ENCODE peak calls at places on chromosomes 7 and 10, in nine cellular contexts. I is ELR, Z is anterior cingulate cortex, K is Karpas-422, Y is NCI-H1105 treated with DMSO at 0.1 percent for 48 hours, O is LHCN-M2, V is left ventricle myocardium inferior, E is mesothelial cell of epicardium, X is cardiac muscle cell. A is an unnamed sample.

GRCh38 chr7:66920769-66921395 is at the start of gene TMEM248:
- DNase-seq in I (peak), Z (peak), K (peak), Y (peak), O (peak), V (peak), E (peak), X (peak), A (peak)

GRCh38 chr7:511476-512145 is 8.0 kb downstream of the PDGFA start:
- DNase-seq in I (no peak), Z (no peak), K (no peak), Y (no peak), O (no peak), V (peak), E (no peak), X (no peak), A (peak)

GRCh38 chr7:84454174-84454959 is 259.8 kb upstream of the SEMA3A start:
- DNase-seq in I (peak), Z (no peak), K (no peak), Y (no peak), O (peak), V (no peak), E (no peak), X (no peak), A (no peak)

GRCh38 chr10:33893502-33893901 is 559.0 kb upstream of the NRP1 start:
- DNase-seq in I (no peak), Z (no peak), K (no peak), Y (no peak), O (peak), V (no peak), E (no peak), X (no peak), A (no peak)

GRCh38 chr10:5669609-5670008 is 3.2 kb upstream of the ASB13 start:
- DNase-seq in I (no peak), Z (no peak), K (no peak), Y (no peak), O (no peak), V (no peak), E (no peak), X (no peak), A (no peak)

GRCh38 chr10:94630017-94630688 is 53.4 kb upstream of the CYP2C18 start:
- DNase-seq in I (peak), Z (no peak), K (peak), Y (peak), O (peak), V (no peak), E (no peak), X (peak), A (no peak)

GRCh38 chr10:97587183-97587582 is 2.3 kb upstream of the C10orf62 start:
- DNase-seq in I (no peak), Z (no peak), K (no peak), Y (no peak), O (no peak), V (no peak), E (no peak), X (no peak), A (no peak)

GRCh38 chr7:1121886-1122831 is 34.2 kb downstream of the GPER1 start:
- DNase-seq in I (no peak), Z (no peak), K (peak), Y (no peak), O (no peak), V (no peak), E (no peak), X (no peak), A (peak)

GRCh38 chr10:7417103-7417623 is 6.3 kb upstream of the SFMBT2 start:
- DNase-seq in I (peak), Z (no peak), K (peak), Y (peak), O (peak), V (no peak), E (no peak), X (no peak), A (no peak)

GRCh38 chr10:61860964-61861758 is 40.3 kb upstream of the ARID5B start:
- DNase-seq in I (no peak), Z (no peak), K (no peak), Y (no peak), O (no peak), V (no peak), E (no peak), X (no peak), A (no peak)

GRCh38 chr10:77977016-77977415 is 50.5 kb upstream of the DLG5 start:
- DNase-seq in I (no peak), Z (no peak), K (no peak), Y (no peak), O (no peak), V (no peak), E (no peak), X (no peak), A (no peak)

GRCh38 chr7:38283107-38283506 is 9.7 kb upstream of the TARP start:
- DNase-seq in I (no peak), Z (no peak), K (no peak), Y (no peak), O (no peak), V (no peak), E (no peak), X (no peak), A (no peak)

GRCh38 chr7:111329367-111330234 is 232.7 kb downstream of the IMMP2L start:
- DNase-seq in I (peak), Z (no peak), K (no peak), Y (no peak), O (peak), V (no peak), E (no peak), X (peak), A (no peak)

GRCh38 chr7:102284399-102284798 is 2.3 kb upstream of the SH2B2 start:
- DNase-seq in I (no peak), Z (no peak), K (peak), Y (no peak), O (peak), V (no peak), E (no peak), X (no peak), A (no peak)

GRCh38 chr7:55362927-55363326 is 2.2 kb upstream of the LANCL2 start:
- DNase-seq in I (no peak), Z (no peak), K (no peak), Y (no peak), O (no peak), V (no peak), E (no peak), X (no peak), A (no peak)

GRCh38 chr7:32539917-32540544 is 44.7 kb downstream of the AVL9 start:
- DNase-seq in I (no peak), Z (no peak), K (no peak), Y (no peak), O (peak), V (no peak), E (no peak), X (no peak), A (no peak)

GRCh38 chr7:47520408-47520807 is 61.5 kb downstream of the TNS3 start:
- DNase-seq in I (no peak), Z (no peak), K (no peak), Y (no peak), O (peak), V (peak), E (no peak), X (no peak), A (peak)

GRCh38 chr7:106767498-106768323 is 97.4 kb upstream of the PIK3CG start:
- DNase-seq in I (peak), Z (no peak), K (no peak), Y (no peak), O (peak), V (no peak), E (no peak), X (no peak), A (no peak)

GRCh38 chr10:78331391-78331922 is 297.8 kb downstream of the RPS24 start:
- DNase-seq in I (peak), Z (no peak), K (no peak), Y (no peak), O (peak), V (no peak), E (no peak), X (no peak), A (no peak)

GRCh38 chr7:129385116-129385515 is 49.1 kb upstream of the STRIP2 start:
- DNase-seq in I (peak), Z (no peak), K (no peak), Y (no peak), O (peak), V (no peak), E (no peak), X (no peak), A (no peak)

GRCh38 chr7:108486291-108486966 is 30.2 kb upstream of the NRCAM start:
- DNase-seq in I (no peak), Z (no peak), K (no peak), Y (no peak), O (peak), V (no peak), E (no peak), X (no peak), A (no peak)

GRCh38 chr10:792792-793100 is 103.3 kb upstream of the DIP2C start:
- DNase-seq in I (no peak), Z (no peak), K (no peak), Y (no peak), O (peak), V (no peak), E (no peak), X (no peak), A (no peak)

GRCh38 chr10:58028597-58029366 is 238.9 kb downstream of the IPMK start:
- DNase-seq in I (peak), Z (no peak), K (no peak), Y (no peak), O (peak), V (no peak), E (no peak), X (no peak), A (no peak)

GRCh38 chr10:89574348-89574747 is 39.0 kb upstream of the SLC16A12 start:
- DNase-seq in I (no peak), Z (no peak), K (no peak), Y (peak), O (peak), V (no peak), E (no peak), X (no peak), A (no peak)

GRCh38 chr7:80699030-80699638 is 60.7 kb downstream of the CD36 start:
- DNase-seq in I (peak), Z (no peak), K (peak), Y (peak), O (peak), V (no peak), E (no peak), X (peak), A (no peak)

GRCh38 chr7:41239596-41239995 is 463.3 kb downstream of the INHBA start:
- DNase-seq in I (no peak), Z (no peak), K (no peak), Y (no peak), O (no peak), V (no peak), E (no peak), X (no peak), A (no peak)

GRCh38 chr7:158318511-158318913 is 269.1 kb downstream of the PTPRN2 start:
- DNase-seq in I (no peak), Z (no peak), K (no peak), Y (no peak), O (no peak), V (no peak), E (no peak), X (no peak), A (no peak)

GRCh38 chr7:6422095-6422494 is 25.7 kb downstream of the DAGLB start:
- DNase-seq in I (no peak), Z (no peak), K (no peak), Y (no peak), O (no peak), V (no peak), E (no peak), X (no peak), A (no peak)

A was measured in kidney.